ENCODE peak calls at places on chromosomes 1 and 21, in five cellular contexts. One of them, this sample, is unnamed. For H3K27me3, the result is how much of the 10 kb centered on the place peaks cover.

GRCh38 chr1:152191260-152191659 is 32.2 kb upstream of the RPTN start:
- DNase-seq in left lung: no peak
- DNase-seq in fibroblast of lung: no peak
- DNase-seq in adrenal gland: no peak
- DNase-seq in spleen: no peak
- DNase-seq in this sample: no peak

GRCh38 chr1:230796626-230797025 is 49.4 kb downstream of the CAPN9 start:
- DNase-seq in left lung: no peak
- DNase-seq in spleen: no peak
- DNase-seq in fibroblast of lung: no peak
- DNase-seq in adrenal gland: no peak
- DNase-seq in this sample: no peak

GRCh38 chr1:71780681-71781080 is 501.7 kb downstream of the NEGR1 start:
- DNase-seq in spleen: no peak
- DNase-seq in adrenal gland: no peak
- DNase-seq in left lung: no peak
- DNase-seq in fibroblast of lung: no peak
- DNase-seq in this sample: no peak

GRCh38 chr21:31182231-31183129 is 144.2 kb upstream of the KRTAP19-8 start:
- DNase-seq in adrenal gland: no peak
- DNase-seq in left lung: no peak
- DNase-seq in spleen: no peak
- DNase-seq in fibroblast of lung: no peak
- DNase-seq in this sample: no peak

GRCh38 chr1:96388421-96389310 is 332.9 kb upstream of the PTBP2 start:
- DNase-seq in spleen: no peak
- DNase-seq in fibroblast of lung: peak
- DNase-seq in adrenal gland: no peak
- DNase-seq in left lung: no peak
- DNase-seq in this sample: no peak

GRCh38 chr21:39441502-39442475 is 3.8 kb downstream of the LCA5L start:
- DNase-seq in spleen: no peak
- DNase-seq in left lung: no peak
- DNase-seq in adrenal gland: peak
- DNase-seq in fibroblast of lung: peak
- DNase-seq in this sample: no peak

GRCh38 chr1:77975907-77976306 is 3.0 kb downstream of the FUBP1 start:
- DNase-seq in left lung: no peak
- DNase-seq in fibroblast of lung: no peak
- DNase-seq in adrenal gland: no peak
- DNase-seq in spleen: no peak
- DNase-seq in this sample: no peak

GRCh38 chr1:54666333-54666732 is 24.7 kb downstream of the MROH7 start:
- DNase-seq in adrenal gland: no peak
- DNase-seq in fibroblast of lung: no peak
- DNase-seq in left lung: no peak
- DNase-seq in spleen: no peak
- DNase-seq in this sample: no peak

GRCh38 chr1:66335859-66336640 is 197.9 kb upstream of the SGIP1 start:
- DNase-seq in spleen: peak
- DNase-seq in adrenal gland: peak
- DNase-seq in fibroblast of lung: no peak
- DNase-seq in left lung: peak
- DNase-seq in this sample: peak

GRCh38 chr21:15140321-15141019 is 75.7 kb upstream of the NRIP1 start:
- DNase-seq in left lung: no peak
- DNase-seq in spleen: no peak
- DNase-seq in adrenal gland: no peak
- DNase-seq in fibroblast of lung: peak
- DNase-seq in this sample: no peak

GRCh38 chr1:27018316-27018715 is 5.7 kb upstream of the TENT5B start:
- DNase-seq in adrenal gland: no peak
- DNase-seq in spleen: no peak
- DNase-seq in left lung: no peak
- DNase-seq in fibroblast of lung: no peak
- DNase-seq in this sample: no peak

GRCh38 chr1:243246916-243247315 is 8.2 kb downstream of the CEP170 start:
- DNase-seq in left lung: no peak
- DNase-seq in fibroblast of lung: peak
- DNase-seq in adrenal gland: no peak
- DNase-seq in spleen: no peak
- DNase-seq in this sample: no peak

GRCh38 chr1:74693473-74693872 is 19.9 kb upstream of the ERICH3 start:
- DNase-seq in fibroblast of lung: no peak
- DNase-seq in spleen: no peak
- DNase-seq in adrenal gland: no peak
- DNase-seq in left lung: no peak
- DNase-seq in this sample: no peak

GRCh38 chr1:223312705-223313414 is 51.1 kb downstream of the SUSD4 start:
- DNase-seq in left lung: no peak
- DNase-seq in adrenal gland: peak
- DNase-seq in spleen: no peak
- DNase-seq in fibroblast of lung: no peak
- DNase-seq in this sample: no peak

DNA sequence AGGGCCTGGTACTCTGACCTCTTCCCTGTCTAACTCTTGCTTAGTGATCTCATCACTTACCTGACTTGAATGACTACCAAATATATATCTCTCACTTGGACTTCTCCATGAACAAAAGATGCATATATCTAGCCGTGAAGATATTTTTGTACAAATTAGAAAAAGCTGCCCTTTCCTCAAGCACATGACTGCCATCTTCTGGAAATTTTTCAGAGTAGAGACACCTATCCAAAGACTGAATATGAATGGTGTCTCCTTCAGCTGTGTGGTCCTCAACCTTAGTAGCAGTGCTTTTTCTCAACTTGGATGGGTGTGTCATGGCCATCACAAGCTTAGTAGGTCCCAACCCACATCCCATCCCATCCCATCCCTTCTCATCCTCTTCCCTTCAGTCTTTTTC is 142.3 kb downstream of the DNM3 start:
- DNase-seq in adrenal gland: no peak
- DNase-seq in fibroblast of lung: peak
- DNase-seq in left lung: no peak
- DNase-seq in spleen: no peak
- DNase-seq in this sample: no peak
- TF ChIP-seq CTCF in adrenal gland: peak
- TF ChIP-seq CTCF in fibroblast of lung: peak
- TF ChIP-seq CTCF in left lung: peak
- TF ChIP-seq CTCF in spleen: no peak
- TF ChIP-seq CTCF in this sample: peak

DNA sequence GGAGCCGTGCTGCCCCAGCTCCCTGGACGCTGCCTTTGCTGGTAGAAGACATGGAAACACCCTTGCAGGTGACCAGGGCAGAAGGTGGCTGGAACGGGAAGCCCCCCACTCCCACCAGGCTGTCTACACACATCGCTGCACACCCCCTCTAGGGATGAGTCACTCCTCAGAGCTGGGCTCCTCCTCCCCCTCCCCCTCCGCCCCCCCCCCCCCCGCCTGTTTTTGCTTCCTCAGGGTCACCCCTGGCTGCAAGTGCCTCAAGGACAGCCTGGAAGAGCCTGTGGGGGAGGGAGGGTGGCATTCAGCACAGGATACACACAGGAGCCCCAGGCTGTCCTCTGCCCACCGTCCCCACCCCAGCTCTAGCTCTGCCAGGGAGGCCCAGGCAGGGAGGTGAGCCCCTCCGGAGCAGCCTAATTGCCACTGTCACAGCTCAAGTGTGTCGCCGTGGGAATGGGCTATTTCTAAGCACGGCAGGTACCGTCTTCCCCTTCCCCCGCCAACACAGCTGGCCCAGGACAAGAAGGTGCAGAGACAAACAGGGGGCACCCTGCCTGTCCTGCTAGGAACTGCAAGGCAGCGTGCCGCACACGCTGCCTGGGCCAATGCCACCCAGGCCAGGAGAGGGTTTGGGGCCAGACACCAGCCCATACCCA is 2.5 kb downstream of the FNDC10 start:
- DNase-seq in left lung: no peak
- DNase-seq in fibroblast of lung: no peak
- DNase-seq in adrenal gland: peak
- DNase-seq in spleen: peak
- DNase-seq in this sample: no peak
- H3K27me3 ChIP-seq in left lung: under half
- H3K27me3 ChIP-seq in fibroblast of lung: under half
- H3K27me3 ChIP-seq in adrenal gland: under half
- H3K27me3 ChIP-seq in spleen: under half
- H3K27me3 ChIP-seq in this sample: under half

GRCh38 chr1:24927473-24927872 is 2.6 kb downstream of the RUNX3 start:
- DNase-seq in adrenal gland: no peak
- DNase-seq in fibroblast of lung: no peak
- DNase-seq in spleen: no peak
- DNase-seq in left lung: no peak
- DNase-seq in this sample: no peak

GRCh38 chr1:24925963-24926362 is 4.1 kb downstream of the RUNX3 start:
- DNase-seq in spleen: no peak
- DNase-seq in left lung: no peak
- DNase-seq in fibroblast of lung: no peak
- DNase-seq in adrenal gland: no peak
- DNase-seq in this sample: no peak

GRCh38 chr1:24927886-24928630 is 2.0 kb downstream of the RUNX3 start:
- DNase-seq in fibroblast of lung: peak
- DNase-seq in adrenal gland: no peak
- DNase-seq in left lung: no peak
- DNase-seq in spleen: no peak
- DNase-seq in this sample: no peak

GRCh38 chr1:24925082-24925779 is 4.8 kb downstream of the RUNX3 start:
- DNase-seq in spleen: no peak
- DNase-seq in fibroblast of lung: no peak
- DNase-seq in left lung: no peak
- DNase-seq in adrenal gland: no peak
- DNase-seq in this sample: no peak

GRCh38 chr1:24926596-24927249 is 3.4 kb downstream of the RUNX3 start:
- DNase-seq in spleen: no peak
- DNase-seq in adrenal gland: no peak
- DNase-seq in left lung: no peak
- DNase-seq in fibroblast of lung: no peak
- DNase-seq in this sample: no peak
- TF ChIP-seq CTCF in spleen: no peak
- TF ChIP-seq CTCF in adrenal gland: no peak
- TF ChIP-seq CTCF in left lung: no peak
- TF ChIP-seq CTCF in fibroblast of lung: no peak
- TF ChIP-seq CTCF in this sample: no peak

DNA sequence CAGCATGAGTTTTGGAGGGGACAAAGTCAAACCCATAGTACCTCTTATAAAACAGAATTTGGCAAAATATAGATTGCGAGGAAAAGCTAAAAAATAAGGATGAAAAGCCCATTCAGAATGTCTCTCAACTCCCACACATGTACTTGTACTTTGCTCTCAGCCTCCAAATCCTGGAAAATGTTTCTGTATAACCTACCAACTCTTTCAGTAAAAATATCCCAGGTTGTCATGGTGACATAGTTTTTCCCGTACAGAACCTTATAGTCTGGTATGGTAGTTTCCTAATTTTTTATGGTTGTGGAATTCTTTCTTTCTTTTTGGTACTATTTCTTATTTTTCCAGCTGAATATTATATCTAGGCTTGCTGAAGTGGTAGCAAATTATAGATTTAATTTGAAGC is 15.5 kb upstream of the RPS6KC1 start:
- DNase-seq in spleen: no peak
- DNase-seq in left lung: no peak
- DNase-seq in adrenal gland: no peak
- DNase-seq in fibroblast of lung: no peak
- DNase-seq in this sample: no peak
- H3K27me3 ChIP-seq in spleen: under half
- H3K27me3 ChIP-seq in left lung: under half
- H3K27me3 ChIP-seq in adrenal gland: under half
- H3K27me3 ChIP-seq in fibroblast of lung: under half
- H3K27me3 ChIP-seq in this sample: under half

GRCh38 chr1:165828103-165828558 is 717 bp downstream of the UCK2 start:
- DNase-seq in spleen: peak
- DNase-seq in fibroblast of lung: peak
- DNase-seq in left lung: peak
- DNase-seq in adrenal gland: peak
- DNase-seq in this sample: peak
- TF ChIP-seq CTCF in spleen: peak
- TF ChIP-seq CTCF in fibroblast of lung: no peak
- TF ChIP-seq CTCF in left lung: no peak
- TF ChIP-seq CTCF in adrenal gland: no peak
- TF ChIP-seq CTCF in this sample: no peak

GRCh38 chr1:156646738-156647211 is 4.9 kb downstream of the BCAN start:
- DNase-seq in spleen: no peak
- DNase-seq in left lung: no peak
- DNase-seq in fibroblast of lung: no peak
- DNase-seq in adrenal gland: no peak
- DNase-seq in this sample: no peak
- H3K27me3 ChIP-seq in spleen: under half
- H3K27me3 ChIP-seq in left lung: under half
- H3K27me3 ChIP-seq in fibroblast of lung: half or more
- H3K27me3 ChIP-seq in adrenal gland: under half
- H3K27me3 ChIP-seq in this sample: under half

This sample was measured in dorsolateral prefrontal cortex.